ENCODE peak calls at places on chromosome 18, in eight cellular contexts. B is psoas muscle, M is adrenal gland, N is esophagus squamous epithelium, E is HCT116, W is cardiac muscle cell, C is RWPE1, U is Karpas-422. D is an unnamed sample.

GRCh38 chr18:51030537-51031258 is 685 bp downstream of the SMAD4 start:
- DNase-seq in B (peak), M (peak), N (peak), E (no peak), W (peak), C (peak), U (peak), D (peak)

GRCh38 chr18:58996131-58996632 is 131.5 kb downstream of the ZNF532 start:
- DNase-seq in B (no peak), M (no peak), N (no peak), E (no peak), W (no peak), C (no peak), U (no peak), D (no peak)

GRCh38 chr18:7452331-7452730 is 114.8 kb upstream of the PTPRM start:
- DNase-seq in B (no peak), M (peak), N (no peak), E (peak), W (peak), C (peak), U (peak), D (no peak)

GRCh38 chr18:70280007-70280925 is 8.6 kb upstream of the SOCS6 start:
- DNase-seq in B (no peak), M (peak), N (no peak), E (peak), W (no peak), C (no peak), U (no peak), D (no peak)

GRCh38 chr18:76391746-76392145 is 103.3 kb downstream of the ZNF516 start:
- DNase-seq in B (no peak), M (no peak), N (no peak), E (no peak), W (no peak), C (no peak), U (no peak), D (no peak)

GRCh38 chr18:24560511-24560981 is 100.1 kb downstream of the HRH4 start:
- DNase-seq in B (no peak), M (no peak), N (no peak), E (peak), W (peak), C (peak), U (no peak), D (no peak)

GRCh38 chr18:7844418-7844817 is 277.3 kb downstream of the PTPRM start:
- DNase-seq in B (no peak), M (no peak), N (no peak), E (no peak), W (no peak), C (no peak), U (no peak), D (no peak)

GRCh38 chr18:70662588-70662987 is 373.7 kb downstream of the SOCS6 start:
- DNase-seq in B (no peak), M (no peak), N (no peak), E (no peak), W (no peak), C (no peak), U (no peak), D (no peak)

GRCh38 chr18:40868110-40868858 is 1086.8 kb upstream of the PIK3C3 start:
- DNase-seq in B (no peak), M (no peak), N (no peak), E (no peak), W (no peak), C (peak), U (no peak), D (no peak)

GRCh38 chr18:25517881-25518715 is 166.1 kb upstream of the ZNF521 start:
- DNase-seq in B (no peak), M (no peak), N (no peak), E (no peak), W (peak), C (no peak), U (no peak), D (no peak)

GRCh38 chr18:57790316-57790715 is 12.8 kb downstream of the ATP8B1 start:
- DNase-seq in B (no peak), M (no peak), N (no peak), E (no peak), W (no peak), C (no peak), U (peak), D (no peak)
- H3K27ac ChIP-seq in B (no peak), M (no peak), N (peak), E (no peak), W (no peak), C (no peak), U (no peak), D (no peak)

GRCh38 chr18:4299395-4299794 is 155.7 kb downstream of the DLGAP1 start:
- DNase-seq in B (no peak), M (no peak), N (no peak), E (no peak), W (no peak), C (no peak), U (no peak), D (no peak)
- H3K27ac ChIP-seq in B (no peak), M (no peak), N (no peak), E (no peak), W (no peak), C (no peak), U (no peak), D (no peak)

DNA sequence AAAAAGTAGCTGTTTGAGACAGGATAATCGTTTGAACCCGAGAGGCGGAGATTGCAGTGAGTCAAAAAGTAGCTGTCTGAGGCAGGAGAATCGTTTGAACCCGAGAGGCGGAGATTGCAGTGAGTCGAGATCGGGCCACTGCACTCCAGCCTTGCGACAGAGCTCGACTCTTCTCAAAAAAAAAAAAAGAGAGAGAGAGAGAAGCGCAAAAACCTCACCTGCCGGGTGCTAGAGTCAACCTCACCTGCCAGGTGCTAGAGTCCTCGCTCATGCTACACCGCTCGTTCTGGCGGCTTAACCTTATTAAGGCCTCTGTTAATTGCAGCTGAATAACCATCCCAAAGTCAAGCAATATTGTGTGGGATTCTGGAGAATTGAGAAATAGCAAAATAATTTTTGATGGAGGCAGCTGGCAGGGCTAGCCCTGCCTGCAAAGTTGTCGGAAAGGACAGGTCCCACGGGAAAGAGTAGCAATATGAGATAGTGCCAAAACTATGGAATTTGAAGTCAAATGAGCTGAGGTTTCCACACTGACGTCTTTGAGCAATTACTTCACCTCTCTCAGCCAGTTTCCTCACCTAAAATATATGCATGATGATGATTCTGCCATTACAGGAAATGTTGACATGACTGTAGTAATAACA is 635 bp upstream of the DYM start:
- DNase-seq in B (no peak), M (no peak), N (no peak), E (no peak), W (no peak), C (no peak), U (no peak), D (no peak)
- H3K27ac ChIP-seq in B (peak), M (peak), N (peak), E (peak), W (no peak), C (peak), U (no peak), D (peak)

DNA sequence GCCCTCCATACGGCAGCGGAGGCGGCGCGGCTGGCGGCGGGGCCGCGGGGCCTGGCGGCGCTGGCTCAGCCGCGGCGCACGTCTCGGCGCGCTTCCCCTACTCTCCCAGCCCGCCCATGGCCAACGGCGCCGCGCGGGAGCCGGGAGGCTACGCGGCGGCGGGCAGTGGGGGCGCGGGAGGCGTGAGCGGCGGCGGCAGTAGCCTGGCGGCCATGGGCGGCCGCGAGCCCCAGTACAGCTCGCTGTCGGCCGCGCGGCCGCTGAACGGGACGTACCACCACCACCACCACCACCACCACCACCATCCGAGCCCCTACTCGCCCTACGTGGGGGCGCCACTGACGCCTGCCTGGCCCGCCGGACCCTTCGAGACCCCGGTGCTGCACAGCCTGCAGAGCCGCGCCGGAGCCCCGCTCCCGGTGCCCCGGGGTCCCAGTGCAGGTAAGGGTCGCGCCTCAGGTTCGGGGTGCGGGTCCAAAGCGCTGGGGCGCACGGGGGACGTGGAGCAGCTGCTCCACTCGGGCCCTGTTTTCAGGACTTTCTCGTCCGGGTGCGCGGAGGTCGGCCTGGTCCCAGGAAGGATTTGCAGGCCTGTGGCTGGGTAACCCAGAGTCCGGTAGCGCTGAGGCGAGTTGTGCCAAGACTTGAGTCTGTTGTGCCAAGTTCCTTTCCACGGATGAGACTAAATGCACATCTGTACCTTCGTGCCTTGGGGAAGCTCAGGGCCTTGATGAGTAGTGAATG is 2.6 kb downstream of the GATA6 start:
- DNase-seq in B (no peak), M (peak), N (no peak), E (no peak), W (no peak), C (no peak), U (no peak), D (no peak)
- H3K27ac ChIP-seq in B (no peak), M (peak), N (no peak), E (no peak), W (peak), C (peak), U (no peak), D (no peak)

D was measured in effector memory CD4-positive, alpha-beta T cell.